ENCODE peak calls at places on chromosomes 6 and 20, in seven cellular contexts. G, I, J, L, Z, T and V are unnamed samples.

GRCh38 chr6:54860739-54861138 is 14.2 kb downstream of the FAM83B start:
- DNase-seq in G (no peak), I (no peak), J (no peak), L (no peak), Z (no peak), T (no peak), V (no peak)

GRCh38 chr20:18004389-18005031 is 35.7 kb downstream of the MGME1 start:
- DNase-seq in G (no peak), I (no peak), J (no peak), L (no peak), Z (no peak), T (no peak), V (no peak)

GRCh38 chr6:112911949-112912348 is 564.8 kb downstream of the RFPL4B start:
- DNase-seq in G (no peak), I (no peak), J (no peak), L (no peak), Z (peak; percentile 7), T (no peak), V (no peak)

GRCh38 chr20:17511401-17511800 is 19.8 kb downstream of the BFSP1 start:
- DNase-seq in G (no peak), I (peak; percentile 20), J (no peak), L (no peak), Z (no peak), T (no peak), V (no peak)

GRCh38 chr6:156013155-156013554 is 557.5 kb upstream of the NOX3 start:
- DNase-seq in G (no peak), I (no peak), J (no peak), L (no peak), Z (no peak), T (no peak), V (no peak)

GRCh38 chr6:11770546-11771466 is 7.8 kb downstream of the ADTRP start:
- DNase-seq in G (peak; percentile 89), I (peak; percentile 52), J (peak; percentile 72), L (no peak), Z (peak; percentile 88), T (peak; percentile 92), V (peak; percentile 64)

GRCh38 chr20:34390769-34391447 is 27.8 kb downstream of the ITCH start:
- DNase-seq in G (no peak), I (no peak), J (peak; percentile 59), L (no peak), Z (peak; percentile 9), T (peak; percentile 60), V (no peak)

GRCh38 chr6:38262609-38263008 is 377.1 kb downstream of the BTBD9 start:
- DNase-seq in G (no peak), I (no peak), J (no peak), L (no peak), Z (no peak), T (no peak), V (no peak)

GRCh38 chr6:77034161-77034560 is 429.1 kb downstream of the HTR1B start:
- DNase-seq in G (no peak), I (no peak), J (no peak), L (peak; percentile 8), Z (no peak), T (no peak), V (peak; percentile 49)

GRCh38 chr20:46031701-46032254 is 2.8 kb downstream of the SLC12A5 start:
- DNase-seq in G (peak; percentile 76), I (no peak), J (no peak), L (no peak), Z (no peak), T (no peak), V (peak; percentile 61)

GRCh38 chr20:57939499-57939898 is 229.7 kb upstream of the PMEPA1 start:
- DNase-seq in G (no peak), I (no peak), J (no peak), L (no peak), Z (no peak), T (no peak), V (no peak)

GRCh38 chr6:127950566-127951141 is 49.8 kb upstream of the THEMIS start:
- DNase-seq in G (no peak), I (no peak), J (no peak), L (no peak), Z (no peak), T (no peak), V (no peak)

GRCh38 chr6:43296780-43297494 is 1.1 kb upstream of the SLC22A7 start:
- DNase-seq in G (no peak), I (no peak), J (no peak), L (no peak), Z (no peak), T (no peak), V (no peak)

GRCh38 chr6:87755697-87756671 is 54.0 kb upstream of the AKIRIN2 start:
- DNase-seq in G (no peak), I (peak; percentile 23), J (no peak), L (no peak), Z (no peak), T (no peak), V (no peak)

GRCh38 chr6:8057793-8058192 is 6.4 kb downstream of the BLOC1S5 start:
- DNase-seq in G (no peak), I (no peak), J (no peak), L (no peak), Z (no peak), T (no peak), V (no peak)

GRCh38 chr6:8060346-8060745 is 3.8 kb downstream of the BLOC1S5 start:
- DNase-seq in G (no peak), I (no peak), J (no peak), L (no peak), Z (no peak), T (no peak), V (no peak)

GRCh38 chr6:8061736-8062135 is 2.5 kb downstream of the BLOC1S5 start:
- DNase-seq in G (no peak), I (no peak), J (no peak), L (no peak), Z (no peak), T (no peak), V (no peak)

GRCh38 chr6:8057263-8057662 is 6.9 kb downstream of the BLOC1S5 start:
- DNase-seq in G (no peak), I (no peak), J (no peak), L (no peak), Z (no peak), T (no peak), V (no peak)

GRCh38 chr6:8059129-8059528 is 5.1 kb downstream of the BLOC1S5 start:
- DNase-seq in G (no peak), I (peak; percentile 33), J (no peak), L (no peak), Z (no peak), T (no peak), V (no peak)
- TF ChIP-seq CTCF in G (no peak), I (peak; percentile 4), J (no peak), L (no peak), Z (peak; percentile 15), T (no peak), V (peak; percentile 53)

GRCh38 chr6:56714273-56714672 is 71.6 kb upstream of the DST start:
- DNase-seq in G (no peak), I (peak; percentile 18), J (no peak), L (no peak), Z (no peak), T (no peak), V (no peak)
- TF ChIP-seq CTCF in G (no peak), I (no peak), J (no peak), L (no peak), Z (no peak), T (no peak), V (no peak)

GRCh38 chr6:39367661-39368060 is 45.2 kb upstream of the KCNK16 start:
- DNase-seq in G (no peak), I (no peak), J (no peak), L (no peak), Z (no peak), T (no peak), V (no peak)

GRCh38 chr6:39366875-39367618 is 44.5 kb upstream of the KCNK16 start:
- DNase-seq in G (no peak), I (no peak), J (no peak), L (no peak), Z (no peak), T (no peak), V (no peak)

GRCh38 chr6:39362487-39362865 is 40.0 kb upstream of the KCNK16 start:
- DNase-seq in G (no peak), I (no peak), J (no peak), L (no peak), Z (no peak), T (no peak), V (no peak)

GRCh38 chr6:39363280-39363679 is 40.8 kb upstream of the KCNK16 start:
- DNase-seq in G (no peak), I (no peak), J (no peak), L (no peak), Z (no peak), T (no peak), V (no peak)

GRCh38 chr6:39365281-39366074 is 43.0 kb upstream of the KCNK16 start:
- DNase-seq in G (peak; percentile 36), I (no peak), J (no peak), L (no peak), Z (no peak), T (no peak), V (no peak)
- TF ChIP-seq CTCF in G (no peak), I (no peak), J (no peak), L (no peak), Z (no peak), T (no peak), V (no peak)

GRCh38 chr6:119446623-119447008 is 97.1 kb upstream of the MAN1A1 start:
- DNase-seq in G (no peak), I (no peak), J (peak; percentile 80), L (no peak), Z (peak; percentile 76), T (peak; percentile 20), V (no peak)

GRCh38 chr6:119445666-119446622 is 96.4 kb upstream of the MAN1A1 start:
- DNase-seq in G (no peak), I (peak; percentile 31), J (no peak), L (no peak), Z (no peak), T (no peak), V (no peak)

GRCh38 chr6:119444642-119445557 is 95.3 kb upstream of the MAN1A1 start:
- DNase-seq in G (no peak), I (peak; percentile 62), J (no peak), L (no peak), Z (no peak), T (no peak), V (no peak)

GRCh38 chr6:119453242-119453641 is 103.7 kb upstream of the MAN1A1 start:
- DNase-seq in G (no peak), I (no peak), J (no peak), L (no peak), Z (no peak), T (no peak), V (no peak)

DNA sequence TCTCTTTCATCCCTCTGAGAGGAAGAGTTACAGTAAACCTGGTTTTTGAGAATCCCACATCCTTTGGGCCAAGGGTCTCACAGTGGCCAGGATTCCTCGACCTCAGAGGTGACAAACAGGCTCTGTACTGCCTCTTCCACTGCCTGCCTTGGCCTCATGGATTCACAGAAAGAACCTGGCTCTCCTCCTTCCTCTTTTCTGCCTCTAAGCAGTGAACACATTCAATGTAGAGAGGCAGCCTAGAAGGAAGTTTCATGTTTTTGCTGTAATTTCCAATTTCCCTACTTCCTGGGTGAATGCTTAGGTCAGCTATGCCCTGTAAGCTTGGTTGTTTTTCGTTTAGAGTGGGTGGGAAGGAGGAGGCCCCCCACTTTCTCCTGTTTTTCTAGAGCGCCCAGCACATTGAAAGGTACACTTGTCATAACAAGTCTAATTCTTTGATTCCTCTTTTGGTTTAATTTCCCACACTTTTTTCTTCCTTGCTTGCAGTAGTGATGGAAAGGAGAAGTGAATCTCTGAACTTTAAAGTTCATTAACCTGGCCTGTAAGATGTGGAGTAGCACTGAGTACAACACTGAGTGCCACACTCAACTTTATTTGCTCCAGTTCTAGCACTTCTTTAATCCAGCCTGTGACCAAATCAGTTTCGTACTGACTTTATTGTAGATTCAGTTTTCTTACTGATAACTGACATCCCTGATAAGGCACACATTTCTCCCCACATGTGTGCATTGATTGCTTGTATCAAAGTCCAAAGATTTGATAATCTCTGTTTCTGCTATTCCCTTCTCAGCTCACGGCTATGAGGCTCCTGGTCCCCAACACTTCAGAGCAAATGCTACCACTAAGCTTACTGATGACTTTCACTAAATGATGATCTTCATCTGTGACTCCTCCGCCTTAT is 99.9 kb upstream of the MAN1A1 start:
- DNase-seq in G (no peak), I (no peak), J (no peak), L (no peak), Z (no peak), T (no peak), V (no peak)
- TF ChIP-seq CTCF in G (no peak), I (no peak), J (no peak), L (no peak), Z (no peak), T (no peak), V (no peak)